ENCODE peak calls at places on chromosomes 7 and 10, in five cellular contexts. K, X, O, U and V are unnamed samples.

GRCh38 chr7:94781236-94781635 is 125.3 kb upstream of the SGCE start:
- DNase-seq in O (no peak), K (no peak), X (no peak), U (no peak), V (no peak)

GRCh38 chr7:46071601-46072000 is 150.5 kb upstream of the IGFBP3 start:
- DNase-seq in U (no peak), X (peak; percentile 46), O (no peak), K (no peak), V (no peak)

GRCh38 chr10:3110782-3111625 is 43.7 kb downstream of the PFKP start:
- DNase-seq in U (no peak), X (no peak), O (no peak), K (no peak), V (no peak)

GRCh38 chr7:29297194-29297890 is 102.8 kb downstream of the CHN2 start:
- DNase-seq in X (no peak), O (peak; percentile 81), U (no peak), K (no peak), V (peak; percentile 36)

GRCh38 chr7:47083476-47084250 is 498.2 kb downstream of the TNS3 start:
- DNase-seq in U (no peak), O (no peak), K (no peak), X (no peak), V (no peak)

GRCh38 chr10:102775973-102776669 is 32.4 kb downstream of the WBP1L start:
- DNase-seq in U (no peak), O (no peak), K (no peak), X (peak; percentile 74), V (peak; percentile 65)

GRCh38 chr7:17299477-17299991 is 1.1 kb downstream of the AHR start:
- DNase-seq in O (no peak), K (no peak), X (peak; percentile 30), U (no peak), V (peak; percentile 45)

GRCh38 chr7:83394776-83395175 is 232.1 kb upstream of the PCLO start:
- DNase-seq in O (no peak), K (no peak), U (no peak), X (no peak), V (no peak)

GRCh38 chr10:62894156-62894555 is 78.0 kb upstream of the EGR2 start:
- DNase-seq in U (no peak), X (no peak), O (no peak), K (no peak), V (no peak)

GRCh38 chr10:28633750-28634149 is 43.6 kb upstream of the BAMBI start:
- DNase-seq in K (no peak), U (no peak), X (peak; percentile 41), O (no peak), V (no peak)

GRCh38 chr7:96136600-96137239 is 185.2 kb downstream of the SLC25A13 start:
- DNase-seq in K (peak; percentile 93), U (no peak), O (no peak), X (no peak), V (no peak)

GRCh38 chr10:97585439-97585811 is 1.2 kb downstream of the HOGA1 start:
- DNase-seq in O (no peak), U (no peak), K (no peak), X (no peak), V (no peak)

GRCh38 chr7:111931958-111932357 is 274.2 kb downstream of the DOCK4 start:
- DNase-seq in U (no peak), X (peak; percentile 69), O (no peak), K (no peak), V (peak; percentile 100)